ENCODE peak calls at places on chromosomes 5 and 9, in six cellular contexts. One of them, this sample, is unnamed.

GRCh38 chr5:157912621-157913325 is 53.8 kb upstream of the CLINT1 start:
- DNase-seq in fibroblast of mammary gland: no peak
- DNase-seq in activated effector memory CD4-positive, alpha-beta T cell treated with Interleukin-2 at 50 U/mL for 16 hours: no peak
- DNase-seq in DMS53: peak
- DNase-seq in stimulated activated CD8-positive, alpha-beta memory T cell treated with anti-CD3 and anti-CD28 coated beads, Interleukin-4, amount 100 ng/mL, for 1 hour: no peak
- DNase-seq in thyroid gland: peak
- DNase-seq in this sample: no peak

GRCh38 chr9:1047605-1048235 is 2.4 kb upstream of the DMRT2 start:
- DNase-seq in thyroid gland: no peak
- DNase-seq in fibroblast of mammary gland: no peak
- DNase-seq in stimulated activated CD8-positive, alpha-beta memory T cell treated with anti-CD3 and anti-CD28 coated beads, Interleukin-4, amount 100 ng/mL, for 1 hour: no peak
- DNase-seq in DMS53: peak
- DNase-seq in activated effector memory CD4-positive, alpha-beta T cell treated with Interleukin-2 at 50 U/mL for 16 hours: no peak
- DNase-seq in this sample: no peak

GRCh38 chr9:74497750-74498615 is 848 bp downstream of the RORB start:
- DNase-seq in stimulated activated CD8-positive, alpha-beta memory T cell treated with anti-CD3 and anti-CD28 coated beads, Interleukin-4, amount 100 ng/mL, for 1 hour: no peak
- DNase-seq in activated effector memory CD4-positive, alpha-beta T cell treated with Interleukin-2 at 50 U/mL for 16 hours: no peak
- DNase-seq in DMS53: peak
- DNase-seq in thyroid gland: peak
- DNase-seq in fibroblast of mammary gland: peak
- DNase-seq in this sample: peak

GRCh38 chr9:113523421-113524141 is 60.1 kb downstream of the RGS3 start:
- DNase-seq in stimulated activated CD8-positive, alpha-beta memory T cell treated with anti-CD3 and anti-CD28 coated beads, Interleukin-4, amount 100 ng/mL, for 1 hour: peak
- DNase-seq in DMS53: no peak
- DNase-seq in fibroblast of mammary gland: peak
- DNase-seq in activated effector memory CD4-positive, alpha-beta T cell treated with Interleukin-2 at 50 U/mL for 16 hours: peak
- DNase-seq in thyroid gland: no peak
- DNase-seq in this sample: peak

GRCh38 chr5:103472820-103473219 is 89.8 kb downstream of the NUDT12 start:
- DNase-seq in stimulated activated CD8-positive, alpha-beta memory T cell treated with anti-CD3 and anti-CD28 coated beads, Interleukin-4, amount 100 ng/mL, for 1 hour: no peak
- DNase-seq in activated effector memory CD4-positive, alpha-beta T cell treated with Interleukin-2 at 50 U/mL for 16 hours: no peak
- DNase-seq in fibroblast of mammary gland: peak
- DNase-seq in thyroid gland: no peak
- DNase-seq in DMS53: peak
- DNase-seq in this sample: peak

GRCh38 chr9:134243778-134244467 is 79.6 kb upstream of the RNU6ATAC start:
- DNase-seq in stimulated activated CD8-positive, alpha-beta memory T cell treated with anti-CD3 and anti-CD28 coated beads, Interleukin-4, amount 100 ng/mL, for 1 hour: no peak
- DNase-seq in thyroid gland: no peak
- DNase-seq in fibroblast of mammary gland: peak
- DNase-seq in DMS53: no peak
- DNase-seq in activated effector memory CD4-positive, alpha-beta T cell treated with Interleukin-2 at 50 U/mL for 16 hours: peak
- DNase-seq in this sample: peak

GRCh38 chr9:5470122-5470521 is 19.8 kb downstream of the CD274 start:
- DNase-seq in DMS53: no peak
- DNase-seq in activated effector memory CD4-positive, alpha-beta T cell treated with Interleukin-2 at 50 U/mL for 16 hours: no peak
- DNase-seq in thyroid gland: no peak
- DNase-seq in fibroblast of mammary gland: no peak
- DNase-seq in stimulated activated CD8-positive, alpha-beta memory T cell treated with anti-CD3 and anti-CD28 coated beads, Interleukin-4, amount 100 ng/mL, for 1 hour: no peak
- DNase-seq in this sample: peak

GRCh38 chr9:93098236-93098946 is 2.4 kb downstream of the CARD19 start:
- DNase-seq in thyroid gland: peak
- DNase-seq in fibroblast of mammary gland: peak
- DNase-seq in stimulated activated CD8-positive, alpha-beta memory T cell treated with anti-CD3 and anti-CD28 coated beads, Interleukin-4, amount 100 ng/mL, for 1 hour: peak
- DNase-seq in activated effector memory CD4-positive, alpha-beta T cell treated with Interleukin-2 at 50 U/mL for 16 hours: peak
- DNase-seq in DMS53: peak
- DNase-seq in this sample: peak

This sample was measured in EH.